ENCODE peak calls at places on chromosomes 7 and 10, in five cellular contexts. One of them, this sample, is unnamed.

GRCh38 chr7:44665531-44666213 is 59.2 kb downstream of the OGDH start:
- DNase-seq in psoas muscle: no peak
- DNase-seq in neural progenitor cell: no peak
- DNase-seq in mammary epithelial cell: peak
- DNase-seq in AG10803: peak
- DNase-seq in this sample: no peak

GRCh38 chr10:111098679-111099437 is 22.0 kb downstream of the ADRA2A start:
- DNase-seq in neural progenitor cell: no peak
- DNase-seq in mammary epithelial cell: no peak
- DNase-seq in psoas muscle: no peak
- DNase-seq in AG10803: no peak
- DNase-seq in this sample: no peak

GRCh38 chr7:7054252-7054830 is 128.0 kb upstream of the C1GALT1 start:
- DNase-seq in AG10803: no peak
- DNase-seq in psoas muscle: no peak
- DNase-seq in neural progenitor cell: no peak
- DNase-seq in mammary epithelial cell: no peak
- DNase-seq in this sample: no peak

GRCh38 chr7:43602271-43602670 is 19.4 kb downstream of the STK17A start:
- DNase-seq in AG10803: no peak
- DNase-seq in psoas muscle: no peak
- DNase-seq in mammary epithelial cell: no peak
- DNase-seq in neural progenitor cell: no peak
- DNase-seq in this sample: no peak

GRCh38 chr10:30435068-30435422 is 1.1 kb downstream of the MAP3K8 start:
- DNase-seq in psoas muscle: no peak
- DNase-seq in mammary epithelial cell: no peak
- DNase-seq in neural progenitor cell: peak
- DNase-seq in AG10803: peak
- DNase-seq in this sample: no peak

GRCh38 chr10:37801557-37801956 is 55.9 kb downstream of the ZNF248 start:
- DNase-seq in AG10803: no peak
- DNase-seq in mammary epithelial cell: no peak
- DNase-seq in psoas muscle: no peak
- DNase-seq in neural progenitor cell: no peak
- DNase-seq in this sample: no peak

GRCh38 chr10:91465261-91465660 is 55.1 kb downstream of the HECTD2 start:
- DNase-seq in AG10803: no peak
- DNase-seq in neural progenitor cell: no peak
- DNase-seq in mammary epithelial cell: no peak
- DNase-seq in psoas muscle: no peak
- DNase-seq in this sample: no peak

GRCh38 chr7:65554-65953 is 126.8 kb upstream of the FAM20C start:
- DNase-seq in psoas muscle: peak
- DNase-seq in mammary epithelial cell: no peak
- DNase-seq in AG10803: peak
- DNase-seq in neural progenitor cell: no peak
- DNase-seq in this sample: no peak

GRCh38 chr7:81140775-81141174 is 221.9 kb upstream of the SEMA3C start:
- DNase-seq in psoas muscle: no peak
- DNase-seq in neural progenitor cell: no peak
- DNase-seq in AG10803: no peak
- DNase-seq in mammary epithelial cell: no peak
- DNase-seq in this sample: no peak

GRCh38 chr10:94212876-94213595 is 149.7 kb downstream of the NOC3L start:
- DNase-seq in mammary epithelial cell: no peak
- DNase-seq in psoas muscle: peak
- DNase-seq in AG10803: peak
- DNase-seq in neural progenitor cell: no peak
- DNase-seq in this sample: no peak

GRCh38 chr10:114327537-114328277 is 76.6 kb downstream of the AFAP1L2 start:
- DNase-seq in AG10803: no peak
- DNase-seq in neural progenitor cell: no peak
- DNase-seq in psoas muscle: no peak
- DNase-seq in mammary epithelial cell: no peak
- DNase-seq in this sample: no peak

GRCh38 chr10:30542001-30542861 is 87.3 kb downstream of the LYZL2 start:
- DNase-seq in AG10803: no peak
- DNase-seq in neural progenitor cell: no peak
- DNase-seq in mammary epithelial cell: no peak
- DNase-seq in psoas muscle: no peak
- DNase-seq in this sample: no peak

GRCh38 chr10:21281765-21282484 is 243.6 kb downstream of the SKIDA1 start:
- DNase-seq in neural progenitor cell: peak
- DNase-seq in AG10803: no peak
- DNase-seq in mammary epithelial cell: no peak
- DNase-seq in psoas muscle: no peak
- DNase-seq in this sample: no peak

GRCh38 chr7:34449765-34450164 is 208.3 kb upstream of the NPSR1 start:
- DNase-seq in AG10803: no peak
- DNase-seq in neural progenitor cell: no peak
- DNase-seq in mammary epithelial cell: no peak
- DNase-seq in psoas muscle: no peak
- DNase-seq in this sample: no peak

GRCh38 chr7:117873056-117873932 is at the start of gene CTTNBP2:
- DNase-seq in mammary epithelial cell: peak
- DNase-seq in AG10803: peak
- DNase-seq in psoas muscle: peak
- DNase-seq in neural progenitor cell: peak
- DNase-seq in this sample: no peak

GRCh38 chr10:96038476-96039387 is 4.7 kb upstream of the CCNJ start:
- DNase-seq in mammary epithelial cell: peak
- DNase-seq in AG10803: no peak
- DNase-seq in psoas muscle: no peak
- DNase-seq in neural progenitor cell: peak
- DNase-seq in this sample: no peak

GRCh38 chr7:140200102-140200989 is 23.6 kb upstream of the KDM7A start:
- DNase-seq in AG10803: peak
- DNase-seq in mammary epithelial cell: peak
- DNase-seq in neural progenitor cell: no peak
- DNase-seq in psoas muscle: peak
- DNase-seq in this sample: no peak

GRCh38 chr10:84613336-84614021 is 285.1 kb downstream of the CCSER2 start:
- DNase-seq in AG10803: no peak
- DNase-seq in mammary epithelial cell: peak
- DNase-seq in psoas muscle: no peak
- DNase-seq in neural progenitor cell: peak
- DNase-seq in this sample: no peak

GRCh38 chr10:121154846-121155245 is 303.7 kb downstream of the WDR11 start:
- DNase-seq in mammary epithelial cell: peak
- DNase-seq in psoas muscle: no peak
- DNase-seq in neural progenitor cell: no peak
- DNase-seq in AG10803: no peak
- DNase-seq in this sample: no peak

GRCh38 chr10:13449296-13449695 is 79.5 kb downstream of the BEND7 start:
- DNase-seq in neural progenitor cell: no peak
- DNase-seq in AG10803: no peak
- DNase-seq in psoas muscle: no peak
- DNase-seq in mammary epithelial cell: peak
- DNase-seq in this sample: no peak

GRCh38 chr10:24223953-24224352 is 15.0 kb downstream of the KIAA1217 start:
- DNase-seq in neural progenitor cell: no peak
- DNase-seq in mammary epithelial cell: no peak
- DNase-seq in AG10803: no peak
- DNase-seq in psoas muscle: no peak
- DNase-seq in this sample: no peak

GRCh38 chr7:28409716-28410627 is 2.3 kb upstream of the CREB5 start:
- DNase-seq in mammary epithelial cell: peak
- DNase-seq in psoas muscle: peak
- DNase-seq in AG10803: peak
- DNase-seq in neural progenitor cell: peak
- DNase-seq in this sample: no peak

GRCh38 chr10:73018632-73019031 is 64.0 kb upstream of the PLA2G12B start:
- DNase-seq in mammary epithelial cell: no peak
- DNase-seq in AG10803: no peak
- DNase-seq in neural progenitor cell: no peak
- DNase-seq in psoas muscle: no peak
- DNase-seq in this sample: no peak

GRCh38 chr7:44565795-44566559 is 7.7 kb downstream of the DDX56 start:
- DNase-seq in psoas muscle: no peak
- DNase-seq in mammary epithelial cell: no peak
- DNase-seq in neural progenitor cell: no peak
- DNase-seq in AG10803: no peak
- DNase-seq in this sample: no peak

GRCh38 chr7:158022601-158023000 is 565.0 kb downstream of the PTPRN2 start:
- DNase-seq in neural progenitor cell: no peak
- DNase-seq in mammary epithelial cell: no peak
- DNase-seq in AG10803: no peak
- DNase-seq in psoas muscle: no peak
- DNase-seq in this sample: no peak

GRCh38 chr10:24446739-24447138 is 237.8 kb downstream of the KIAA1217 start:
- DNase-seq in psoas muscle: no peak
- DNase-seq in AG10803: peak
- DNase-seq in neural progenitor cell: no peak
- DNase-seq in mammary epithelial cell: peak
- DNase-seq in this sample: no peak

GRCh38 chr7:45689011-45689796 is 115.0 kb downstream of the ADCY1 start:
- DNase-seq in mammary epithelial cell: peak
- DNase-seq in neural progenitor cell: no peak
- DNase-seq in psoas muscle: peak
- DNase-seq in AG10803: peak
- DNase-seq in this sample: no peak

DNA sequence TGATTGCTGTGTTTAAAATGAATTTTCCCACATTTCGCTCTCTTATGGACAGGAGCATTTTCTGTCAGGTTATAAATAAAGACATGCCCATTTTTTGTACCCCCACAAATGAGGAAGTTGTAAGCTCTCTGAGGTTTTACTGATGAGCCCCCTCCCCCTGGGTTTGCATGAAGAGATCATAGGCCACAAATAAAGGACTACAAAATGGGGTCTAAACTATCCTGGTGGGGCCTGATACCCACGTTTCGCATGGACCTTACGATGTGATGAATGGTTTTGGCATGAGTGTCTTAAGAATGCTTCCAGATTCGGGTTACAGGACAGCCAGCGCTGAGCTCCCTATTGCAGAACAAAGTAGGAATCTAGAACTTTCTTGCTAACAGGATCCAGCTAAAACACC is 5.8 kb downstream of the IKZF1 start:
- DNase-seq in psoas muscle: no peak
- DNase-seq in mammary epithelial cell: no peak
- DNase-seq in AG10803: no peak
- DNase-seq in neural progenitor cell: no peak
- DNase-seq in this sample: no peak
- H3K4me3 ChIP-seq in psoas muscle: no peak
- H3K4me3 ChIP-seq in mammary epithelial cell: no peak
- H3K4me3 ChIP-seq in AG10803: no peak
- H3K4me3 ChIP-seq in neural progenitor cell: no peak
- H3K4me3 ChIP-seq in this sample: peak

DNA sequence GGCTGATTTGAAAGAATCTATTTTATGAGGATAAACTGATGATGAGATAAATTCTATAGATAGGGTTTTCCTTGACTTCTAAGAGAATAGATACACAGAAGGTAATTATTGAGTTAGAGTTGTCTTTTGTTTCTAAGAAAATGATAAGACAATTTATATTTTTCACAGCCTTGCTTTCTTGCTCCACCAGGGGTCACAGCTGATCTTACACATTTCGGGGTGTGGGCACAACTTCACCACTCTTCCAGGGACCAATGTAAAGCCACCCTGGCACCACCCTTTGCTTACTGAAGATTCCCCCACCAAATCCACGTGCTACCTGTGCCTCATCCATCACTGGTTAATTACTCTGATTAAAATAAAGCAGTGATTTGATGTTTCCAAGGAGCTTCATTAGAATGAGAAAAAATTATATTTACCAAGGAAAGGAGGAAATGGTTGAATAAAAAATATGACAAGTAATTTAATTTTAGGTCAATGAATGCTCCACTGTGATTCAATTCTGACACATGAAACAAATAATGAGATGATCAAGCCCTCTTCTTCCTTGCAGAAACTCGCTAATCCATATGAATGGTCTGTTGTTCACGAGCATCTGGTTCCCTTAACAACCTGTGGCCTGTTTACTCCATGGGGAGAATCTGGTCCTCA is 177.3 kb upstream of the TNS3 start:
- DNase-seq in AG10803: no peak
- DNase-seq in mammary epithelial cell: peak
- DNase-seq in neural progenitor cell: no peak
- DNase-seq in psoas muscle: no peak
- DNase-seq in this sample: no peak
- TF ChIP-seq CTCF in AG10803: peak
- TF ChIP-seq CTCF in mammary epithelial cell: peak
- TF ChIP-seq CTCF in neural progenitor cell: no peak
- TF ChIP-seq CTCF in psoas muscle: no peak
- TF ChIP-seq CTCF in this sample: peak

GRCh38 chr10:124944982-124945381 is 3.1 kb downstream of the ZRANB1 start:
- DNase-seq in neural progenitor cell: no peak
- DNase-seq in mammary epithelial cell: peak
- DNase-seq in psoas muscle: no peak
- DNase-seq in AG10803: peak
- DNase-seq in this sample: no peak

GRCh38 chr10:124942317-124943169 is 620 bp downstream of the ZRANB1 start:
- DNase-seq in neural progenitor cell: no peak
- DNase-seq in psoas muscle: no peak
- DNase-seq in mammary epithelial cell: no peak
- DNase-seq in AG10803: no peak
- DNase-seq in this sample: no peak

GRCh38 chr10:124943301-124944092 is 1.6 kb downstream of the ZRANB1 start:
- DNase-seq in neural progenitor cell: no peak
- DNase-seq in AG10803: peak
- DNase-seq in mammary epithelial cell: peak
- DNase-seq in psoas muscle: no peak
- DNase-seq in this sample: no peak

GRCh38 chr10:124939290-124939689 is 2.6 kb upstream of the ZRANB1 start:
- DNase-seq in neural progenitor cell: no peak
- DNase-seq in AG10803: no peak
- DNase-seq in mammary epithelial cell: no peak
- DNase-seq in psoas muscle: no peak
- DNase-seq in this sample: no peak

GRCh38 chr10:124941823-124942222 is at the start of gene ZRANB1:
- DNase-seq in neural progenitor cell: no peak
- DNase-seq in AG10803: no peak
- DNase-seq in psoas muscle: no peak
- DNase-seq in mammary epithelial cell: no peak
- DNase-seq in this sample: no peak
- H3K4me3 ChIP-seq in neural progenitor cell: no peak
- H3K4me3 ChIP-seq in AG10803: no peak
- H3K4me3 ChIP-seq in psoas muscle: peak
- H3K4me3 ChIP-seq in mammary epithelial cell: no peak
- H3K4me3 ChIP-seq in this sample: no peak

DNA sequence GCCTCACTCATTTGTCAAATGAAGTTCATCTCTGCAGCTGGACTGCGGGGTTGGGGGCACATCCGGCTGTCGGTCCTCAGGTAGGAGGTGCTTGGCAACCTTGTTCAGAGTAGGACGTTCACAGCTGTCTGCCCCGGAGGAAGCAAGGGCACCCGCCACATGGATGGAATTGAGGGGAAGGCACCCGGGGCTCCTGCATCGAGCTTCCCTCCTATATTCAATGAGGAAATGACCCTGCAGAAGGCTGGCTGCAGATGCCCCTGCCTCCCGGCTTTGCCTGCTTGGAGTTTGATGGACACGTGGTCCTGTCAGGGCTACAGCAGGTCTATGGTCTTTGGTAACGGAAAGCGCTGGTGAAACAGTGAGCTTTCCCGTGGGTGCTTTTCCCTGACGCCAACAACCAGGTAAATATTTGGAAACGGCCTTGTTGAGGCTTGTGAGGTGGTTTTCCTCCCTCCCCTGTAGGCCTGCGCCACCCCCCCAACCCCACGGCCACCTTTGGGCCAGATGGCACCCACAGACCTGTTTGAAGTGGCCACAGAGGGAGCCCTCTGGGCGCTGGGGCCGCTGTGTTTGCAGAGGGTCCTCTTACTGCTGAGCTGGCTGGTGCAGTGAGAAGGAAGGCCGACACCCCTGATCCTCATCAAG is 32.9 kb downstream of the HTRA1 start:
- DNase-seq in AG10803: no peak
- DNase-seq in neural progenitor cell: no peak
- DNase-seq in mammary epithelial cell: peak
- DNase-seq in psoas muscle: no peak
- DNase-seq in this sample: no peak
- TF ChIP-seq CTCF in AG10803: no peak
- TF ChIP-seq CTCF in neural progenitor cell: no peak
- TF ChIP-seq CTCF in mammary epithelial cell: no peak
- TF ChIP-seq CTCF in psoas muscle: no peak
- TF ChIP-seq CTCF in this sample: no peak